ENCODE peak calls at places on chromosomes 16 and 17, in seven cellular contexts. J, S, Z, C, W, I and L are unnamed samples.

GRCh38 chr16:70740919-70741778 is 55.3 kb upstream of the MTSS2 start:
- DNase-seq in J (no peak), S (no peak), Z (no peak), C (peak), W (no peak), I (no peak), L (no peak)

GRCh38 chr17:17494499-17495447 is 1.4 kb downstream of the RASD1 start:
- DNase-seq in J (peak), S (peak), Z (no peak), C (no peak), W (no peak), I (no peak), L (peak)

GRCh38 chr16:11836653-11837244 is 14.6 kb downstream of the RSL1D1 start:
- DNase-seq in J (no peak), S (peak), Z (peak), C (peak), W (no peak), I (no peak), L (no peak)

GRCh38 chr17:37844158-37844976 is 79.8 kb upstream of the TBC1D3K start:
- DNase-seq in J (peak), S (no peak), Z (no peak), C (no peak), W (peak), I (peak), L (peak)

GRCh38 chr16:48635199-48635718 is 25.3 kb upstream of the N4BP1 start:
- DNase-seq in J (no peak), S (no peak), Z (no peak), C (no peak), W (no peak), I (no peak), L (no peak)

GRCh38 chr17:66432996-66433556 is 130.7 kb downstream of the PRKCA start:
- DNase-seq in J (no peak), S (no peak), Z (no peak), C (no peak), W (no peak), I (no peak), L (no peak)

GRCh38 chr16:85034591-85035433 is 7.2 kb downstream of the KIAA0513 start:
- DNase-seq in J (no peak), S (no peak), Z (no peak), C (no peak), W (no peak), I (no peak), L (no peak)

GRCh38 chr17:19724501-19725420 is 8.4 kb upstream of the SLC47A2 start:
- DNase-seq in J (peak), S (peak), Z (no peak), C (no peak), W (peak), I (peak), L (peak)

GRCh38 chr17:6853764-6854442 is 22.4 kb upstream of the TEKT1 start:
- DNase-seq in J (peak), S (no peak), Z (no peak), C (no peak), W (no peak), I (no peak), L (no peak)

GRCh38 chr16:89315791-89316581 is 98.5 kb downstream of the ZNF778 start:
- DNase-seq in J (peak), S (no peak), Z (no peak), C (peak), W (peak), I (peak), L (no peak)

GRCh38 chr17:16463341-16464000 is 28.5 kb downstream of the LRRC75A start:
- DNase-seq in J (no peak), S (no peak), Z (no peak), C (no peak), W (no peak), I (no peak), L (no peak)

GRCh38 chr16:68275611-68276191 is 11.4 kb downstream of the SLC7A6 start:
- DNase-seq in J (peak), S (no peak), Z (no peak), C (no peak), W (peak), I (no peak), L (no peak)

GRCh38 chr17:66941249-66941648 is 23.3 kb upstream of the CACNG4 start:
- DNase-seq in J (no peak), S (no peak), Z (no peak), C (no peak), W (no peak), I (no peak), L (no peak)

GRCh38 chr16:2053211-2053610 is 5.4 kb downstream of the TSC2 start:
- DNase-seq in J (no peak), S (no peak), Z (no peak), C (no peak), W (no peak), I (no peak), L (no peak)

GRCh38 chr17:15414502-15415348 is 52.7 kb downstream of the CDRT4 start:
- DNase-seq in J (no peak), S (peak), Z (no peak), C (no peak), W (no peak), I (no peak), L (no peak)

GRCh38 chr17:17493249-17493985 is 2.8 kb downstream of the RASD1 start:
- DNase-seq in J (no peak), S (peak), Z (no peak), C (no peak), W (no peak), I (no peak), L (no peak)

GRCh38 chr17:57257213-57257873 is 1.0 kb downstream of the MSI2 start:
- DNase-seq in J (peak), S (no peak), Z (no peak), C (no peak), W (no peak), I (no peak), L (no peak)

GRCh38 chr17:83041305-83041704 is 38.1 kb upstream of the METRNL start:
- DNase-seq in J (no peak), S (no peak), Z (no peak), C (no peak), W (no peak), I (no peak), L (no peak)

GRCh38 chr16:28482026-28482425 is 9.8 kb downstream of the CLN3 start:
- DNase-seq in J (no peak), S (no peak), Z (no peak), C (no peak), W (no peak), I (no peak), L (no peak)

GRCh38 chr16:2091722-2092620 is 43.7 kb downstream of the PKD1 start:
- DNase-seq in J (no peak), S (no peak), Z (no peak), C (no peak), W (no peak), I (no peak), L (no peak)

GRCh38 chr16:55176901-55177300 is 147.1 kb upstream of the IRX6 start:
- DNase-seq in J (no peak), S (no peak), Z (no peak), C (no peak), W (no peak), I (no peak), L (no peak)

GRCh38 chr17:2344528-2344927 is 7.2 kb downstream of the SGSM2 start:
- DNase-seq in J (no peak), S (no peak), Z (no peak), C (no peak), W (no peak), I (no peak), L (no peak)

GRCh38 chr16:53207810-53208752 is 153.3 kb downstream of the CHD9 start:
- DNase-seq in J (peak), S (no peak), Z (peak), C (peak), W (peak), I (no peak), L (peak)

GRCh38 chr17:65359016-65359415 is 202.4 kb downstream of the AXIN2 start:
- DNase-seq in J (no peak), S (no peak), Z (peak), C (peak), W (no peak), I (no peak), L (no peak)

GRCh38 chr17:74245818-74246204 is 28.2 kb upstream of the DNAI2 start:
- DNase-seq in J (no peak), S (no peak), Z (no peak), C (no peak), W (no peak), I (no peak), L (no peak)

GRCh38 chr17:14731591-14731990 is 430.7 kb downstream of the HS3ST3B1 start:
- DNase-seq in J (no peak), S (no peak), Z (no peak), C (no peak), W (no peak), I (no peak), L (no peak)

GRCh38 chr17:45086865-45087495 is 25.9 kb downstream of the NMT1 start:
- DNase-seq in J (no peak), S (no peak), Z (no peak), C (no peak), W (no peak), I (no peak), L (no peak)

GRCh38 chr17:30208214-30208613 is 27.3 kb downstream of the SLC6A4 start:
- DNase-seq in J (no peak), S (no peak), Z (no peak), C (no peak), W (no peak), I (no peak), L (no peak)

GRCh38 chr17:75153854-75154194 is 488 bp downstream of the JPT1 start:
- DNase-seq in J (no peak), S (peak), Z (no peak), C (no peak), W (no peak), I (no peak), L (no peak)

GRCh38 chr17:29243792-29244191 is 2.9 kb upstream of the CRYBA1 start:
- DNase-seq in J (peak), S (no peak), Z (no peak), C (no peak), W (no peak), I (no peak), L (no peak)